ENCODE peak calls at places on chromosomes 12 and 14, in six cellular contexts. P is HCT116, J is upper lobe of left lung, F is K562, D is endothelial cell of umbilical vein, L is GM12878. Q is an unnamed sample.

GRCh38 chr12:103503546-103504480 is 8.0 kb upstream of the C12orf42 start:
- DNase-seq in P (peak), J (peak), F (peak), D (no peak), L (no peak), Q (no peak)

GRCh38 chr12:53289891-53290290 is 5.5 kb upstream of the PFDN5 start:
- DNase-seq in P (no peak), J (no peak), F (no peak), D (peak), L (no peak), Q (no peak)

GRCh38 chr12:108196319-108196718 is 67.2 kb downstream of the WSCD2 start:
- DNase-seq in P (no peak), J (no peak), F (no peak), D (no peak), L (no peak), Q (no peak)

GRCh38 chr12:54352022-54352531 is 12.2 kb downstream of the GPR84 start:
- DNase-seq in P (no peak), J (peak), F (peak), D (no peak), L (no peak), Q (no peak)

GRCh38 chr12:28512876-28513275 is 322.6 kb downstream of the CCDC91 start:
- DNase-seq in P (no peak), J (no peak), F (no peak), D (peak), L (no peak), Q (no peak)

GRCh38 chr14:73188501-73188903 is 48.8 kb upstream of the PAPLN start:
- DNase-seq in P (no peak), J (no peak), F (no peak), D (no peak), L (no peak), Q (no peak)

GRCh38 chr12:19546611-19547162 is 107.4 kb downstream of the AEBP2 start:
- DNase-seq in P (no peak), J (no peak), F (no peak), D (peak), L (no peak), Q (peak)

GRCh38 chr12:109596418-109597244 is 23.0 kb downstream of the MVK start:
- DNase-seq in P (no peak), J (no peak), F (no peak), D (no peak), L (no peak), Q (no peak)

GRCh38 chr12:58491296-58491695 is 429.0 kb downstream of the LRIG3 start:
- DNase-seq in P (no peak), J (no peak), F (no peak), D (no peak), L (no peak), Q (no peak)

GRCh38 chr12:55707841-55708694 is at the start of gene ITGA7:
- DNase-seq in P (no peak), J (peak), F (peak), D (no peak), L (no peak), Q (no peak)

GRCh38 chr12:124664395-124665111 is 97.1 kb upstream of the NCOR2 start:
- DNase-seq in P (no peak), J (no peak), F (no peak), D (no peak), L (no peak), Q (no peak)

GRCh38 chr12:72089678-72090077 is 151.0 kb downstream of the TPH2 start:
- DNase-seq in P (no peak), J (no peak), F (no peak), D (no peak), L (no peak), Q (no peak)

GRCh38 chr14:75636100-75636692 is 24.5 kb downstream of the ERG28 start:
- DNase-seq in P (no peak), J (no peak), F (no peak), D (no peak), L (no peak), Q (no peak)

GRCh38 chr12:91185437-91185836 is 2.8 kb upstream of the DCN start:
- DNase-seq in P (no peak), J (no peak), F (no peak), D (no peak), L (no peak), Q (no peak)

GRCh38 chr12:91191516-91192111 is 9.0 kb upstream of the DCN start:
- DNase-seq in P (no peak), J (no peak), F (no peak), D (no peak), L (no peak), Q (peak)

GRCh38 chr12:91194500-91194899 is 11.9 kb upstream of the DCN start:
- DNase-seq in P (no peak), J (no peak), F (no peak), D (no peak), L (no peak), Q (no peak)

GRCh38 chr12:91186189-91186588 is 3.6 kb upstream of the DCN start:
- DNase-seq in P (no peak), J (no peak), F (no peak), D (no peak), L (no peak), Q (no peak)

DNA sequence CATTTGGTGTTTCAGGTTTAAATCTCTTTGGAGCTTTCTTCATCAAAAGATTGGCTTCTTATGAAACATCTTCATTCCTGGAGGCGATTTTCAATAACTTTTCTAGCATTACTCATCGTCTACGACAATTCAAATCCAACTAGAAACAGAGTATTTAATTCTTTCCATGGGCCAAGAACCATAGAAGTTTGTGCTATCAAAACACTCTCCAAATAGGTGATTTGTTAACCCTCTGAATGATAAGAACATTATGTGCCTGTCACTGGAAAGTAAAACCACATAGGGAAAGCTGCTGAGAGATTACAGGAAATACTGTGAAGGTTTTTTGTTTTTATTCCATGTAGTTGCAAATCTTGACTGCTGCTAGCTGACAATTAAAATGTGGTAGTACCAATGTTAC is 6.9 kb upstream of the DCN start:
- DNase-seq in P (no peak), J (no peak), F (no peak), D (no peak), L (no peak), Q (no peak)
- TF ChIP-seq POLR2AphosphoS5 in P (no peak), J (no peak), F (no peak), D (no peak), L (no peak), Q (no peak)

GRCh38 chr14:88492272-88493089 is 62.3 kb downstream of the PTPN21 start:
- DNase-seq in P (peak), J (peak), F (peak), D (peak), L (peak), Q (peak)
- TF ChIP-seq POLR2AphosphoS5 in P (no peak), J (no peak), F (no peak), D (no peak), L (no peak), Q (no peak)

GRCh38 chr12:132186857-132187620 is 42.8 kb downstream of the NOC4L start:
- DNase-seq in P (no peak), J (no peak), F (no peak), D (no peak), L (no peak), Q (no peak)
- TF ChIP-seq POLR2AphosphoS5 in P (no peak), J (no peak), F (no peak), D (no peak), L (no peak), Q (no peak)

DNA sequence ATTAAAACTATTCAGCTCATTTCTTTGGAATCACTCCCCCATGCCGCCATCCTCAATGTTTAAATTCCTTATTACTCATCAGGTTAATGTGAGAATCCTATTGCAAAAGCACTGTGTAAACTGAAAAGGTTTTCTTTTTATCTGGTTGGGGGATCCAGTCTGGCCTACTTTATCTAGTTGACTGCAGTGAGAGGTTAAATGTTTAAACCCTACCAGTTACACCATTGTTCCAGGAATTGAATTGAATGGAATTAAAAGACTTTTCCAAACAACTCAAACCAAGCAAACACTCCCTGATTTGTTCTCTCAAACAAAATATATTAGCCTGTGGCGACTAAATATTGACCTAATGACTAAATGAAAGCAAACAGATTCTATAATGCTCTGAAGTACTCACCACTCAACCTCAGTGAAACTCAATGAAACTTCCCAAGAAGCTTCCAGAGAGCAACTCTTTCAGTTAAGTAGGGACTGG is 100.5 kb downstream of the VEZT start:
- DNase-seq in P (no peak), J (no peak), F (no peak), D (no peak), L (no peak), Q (no peak)
- TF ChIP-seq POLR2AphosphoS5 in P (no peak), J (no peak), F (no peak), D (no peak), L (no peak), Q (no peak)

GRCh38 chr14:90510208-90510607 is 113.4 kb downstream of the CALM1 start:
- DNase-seq in P (no peak), J (peak), F (no peak), D (no peak), L (no peak), Q (no peak)

GRCh38 chr14:90509403-90509802 is 112.6 kb downstream of the CALM1 start:
- DNase-seq in P (no peak), J (no peak), F (no peak), D (no peak), L (no peak), Q (no peak)

GRCh38 chr14:90507428-90507827 is 110.6 kb downstream of the CALM1 start:
- DNase-seq in P (no peak), J (no peak), F (no peak), D (no peak), L (no peak), Q (no peak)

GRCh38 chr14:90508073-90508472 is 111.2 kb downstream of the CALM1 start:
- DNase-seq in P (no peak), J (no peak), F (no peak), D (no peak), L (no peak), Q (no peak)

GRCh38 chr14:90508536-90509254 is 111.9 kb downstream of the CALM1 start:
- DNase-seq in P (no peak), J (peak), F (no peak), D (no peak), L (no peak), Q (no peak)
- TF ChIP-seq POLR2AphosphoS5 in P (peak), J (no peak), F (no peak), D (no peak), L (no peak), Q (no peak)

GRCh38 chr12:131895640-131896079 is 1.2 kb downstream of the ULK1 start:
- DNase-seq in P (no peak), J (no peak), F (no peak), D (peak), L (no peak), Q (no peak)

GRCh38 chr12:131893605-131894312 is 663 bp upstream of the ULK1 start:
- DNase-seq in P (no peak), J (no peak), F (no peak), D (no peak), L (no peak), Q (no peak)

GRCh38 chr12:131894981-131895639 is 688 bp downstream of the ULK1 start:
- DNase-seq in P (no peak), J (no peak), F (no peak), D (peak), L (no peak), Q (no peak)

GRCh38 chr12:131892711-131893604 is 1.5 kb upstream of the ULK1 start:
- DNase-seq in P (no peak), J (no peak), F (no peak), D (no peak), L (no peak), Q (no peak)

DNA sequence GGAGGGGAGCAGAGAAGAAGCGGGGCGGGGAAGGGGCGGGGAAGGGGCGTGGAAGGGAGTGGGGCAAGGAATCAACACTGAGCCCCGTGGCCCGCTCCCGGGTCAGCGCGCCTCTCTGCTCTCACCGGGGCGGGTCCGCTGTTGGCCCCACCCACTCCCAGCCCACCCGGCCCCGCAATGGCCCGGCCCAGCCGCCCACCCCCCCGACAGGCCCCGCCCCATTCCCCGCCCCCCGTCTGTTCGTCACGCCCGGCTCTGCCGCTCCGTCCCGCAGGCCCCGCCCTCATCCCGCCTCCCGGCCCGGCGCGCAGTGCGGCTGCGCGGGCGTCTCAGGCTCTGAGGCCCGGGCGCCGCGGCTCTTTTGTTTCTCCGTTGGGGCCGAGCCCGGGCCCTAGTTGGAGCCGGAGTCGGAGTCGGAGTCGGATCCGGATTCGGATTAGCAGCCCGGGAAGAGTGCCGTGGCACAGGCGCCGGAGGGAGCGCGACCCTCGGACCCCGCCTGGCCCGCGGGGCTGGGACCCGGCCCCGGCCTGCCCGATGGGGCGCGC is at the start of gene ULK1:
- DNase-seq in P (peak), J (peak), F (peak), D (peak), L (peak), Q (peak)
- TF ChIP-seq POLR2AphosphoS5 in P (peak), J (peak), F (peak), D (peak), L (peak), Q (peak)

GRCh38 chr12:75759842-75760260 is 248.4 kb upstream of the KRR1 start:
- DNase-seq in P (peak), J (no peak), F (no peak), D (peak), L (no peak), Q (no peak)

GRCh38 chr12:75764091-75764490 is 252.7 kb upstream of the KRR1 start:
- DNase-seq in P (no peak), J (no peak), F (no peak), D (no peak), L (no peak), Q (no peak)

GRCh38 chr12:75759196-75759595 is 247.8 kb upstream of the KRR1 start:
- DNase-seq in P (no peak), J (no peak), F (no peak), D (no peak), L (no peak), Q (no peak)

GRCh38 chr12:75756771-75757170 is 245.4 kb upstream of the KRR1 start:
- DNase-seq in P (no peak), J (no peak), F (no peak), D (no peak), L (no peak), Q (no peak)

GRCh38 chr12:75760481-75761324 is 249.3 kb upstream of the KRR1 start:
- DNase-seq in P (no peak), J (no peak), F (no peak), D (no peak), L (no peak), Q (no peak)
- TF ChIP-seq POLR2AphosphoS5 in P (no peak), J (no peak), F (no peak), D (no peak), L (no peak), Q (no peak)

GRCh38 chr14:91654836-91655235 is 77.0 kb downstream of the CATSPERB start:
- DNase-seq in P (no peak), J (no peak), F (no peak), D (no peak), L (no peak), Q (no peak)
- TF ChIP-seq POLR2AphosphoS5 in P (no peak), J (no peak), F (no peak), D (no peak), L (no peak), Q (no peak)

DNA sequence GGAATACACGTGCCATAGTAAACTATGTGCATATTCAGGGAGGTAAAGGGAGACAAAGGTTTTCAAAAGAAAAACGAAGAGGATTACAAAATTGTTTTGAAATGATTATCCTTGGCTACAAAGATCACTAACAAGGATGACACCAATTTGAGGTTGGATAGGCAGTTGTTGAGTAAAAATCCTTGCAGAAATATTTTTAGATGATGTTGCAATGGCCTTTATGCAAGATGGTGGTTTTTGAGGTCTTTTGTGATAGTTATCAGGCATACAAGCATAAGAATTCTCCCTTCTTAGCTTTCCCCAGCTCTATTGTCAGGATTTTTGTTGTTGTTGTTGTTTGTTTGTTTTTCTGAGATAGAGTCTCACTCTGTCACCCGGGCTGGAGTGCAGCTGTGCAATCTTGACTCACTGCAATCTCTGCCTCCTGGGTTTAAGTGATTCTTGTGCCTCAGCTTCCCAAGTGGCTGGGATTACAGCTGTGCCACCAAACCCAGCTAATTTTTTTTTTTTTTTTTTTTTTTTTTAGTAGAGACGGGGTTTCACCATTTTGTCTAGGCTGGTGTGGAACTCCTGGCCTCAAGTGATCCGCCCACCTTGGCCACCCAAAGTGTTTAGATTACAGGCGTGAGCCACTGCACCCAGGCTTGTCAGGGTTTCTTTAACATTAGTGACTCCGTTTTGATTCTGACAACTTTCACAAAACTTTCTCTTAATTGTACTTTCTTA is 7.8 kb downstream of the RNASE1 start:
- DNase-seq in P (no peak), J (no peak), F (no peak), D (no peak), L (no peak), Q (no peak)
- TF ChIP-seq POLR2AphosphoS5 in P (no peak), J (no peak), F (no peak), D (no peak), L (no peak), Q (no peak)

Q was measured in SK-N-MC.